ENCODE peak calls at places on chromosome 10, in four cellular contexts. L is lower lobe of right lung, H is skeletal muscle cell, Q is tibial artery. S is an unnamed sample.

GRCh38 chr10:128095023-128095752 is 31.0 kb downstream of the MKI67 start:
- DNase-seq in L (no peak), H (no peak), Q (no peak), S (no peak)

GRCh38 chr10:122490786-122491680 is 29.7 kb downstream of the HTRA1 start:
- DNase-seq in L (no peak), H (no peak), Q (no peak), S (no peak)

GRCh38 chr10:30027057-30028005 is 32.1 kb downstream of the JCAD start:
- DNase-seq in L (peak; percentile 74), H (no peak), Q (no peak), S (peak; percentile 81)

GRCh38 chr10:83283151-83283550 is 856.2 kb upstream of the GHITM start:
- DNase-seq in L (no peak), H (no peak), Q (no peak), S (no peak)

GRCh38 chr10:121696854-121697253 is 98.6 kb upstream of the FGFR2 start:
- DNase-seq in L (no peak), H (no peak), Q (peak; percentile 31), S (no peak)

GRCh38 chr10:104247513-104248146 is 7.1 kb upstream of the GSTO1 start:
- DNase-seq in L (no peak), H (no peak), Q (no peak), S (no peak)

GRCh38 chr10:133242611-133243356 is 5.1 kb downstream of the VENTX start:
- DNase-seq in L (no peak), H (no peak), Q (no peak), S (peak; percentile 79)

GRCh38 chr10:78757542-78757941 is 311.2 kb upstream of the ZMIZ1 start:
- DNase-seq in L (no peak), H (peak; percentile 67), Q (no peak), S (no peak)

GRCh38 chr10:693506-693905 is 4.0 kb upstream of the DIP2C start:
- DNase-seq in L (no peak), H (no peak), Q (no peak), S (no peak)

GRCh38 chr10:130801276-130801675 is 510.2 kb downstream of the TCERG1L start:
- DNase-seq in L (no peak), H (no peak), Q (no peak), S (peak; percentile 46)

GRCh38 chr10:32377458-32378370 is 30.8 kb upstream of the EPC1 start:
- DNase-seq in L (no peak), H (no peak), Q (no peak), S (no peak)

GRCh38 chr10:45442670-45443069 is 68.7 kb downstream of the ALOX5 start:
- DNase-seq in L (no peak), H (no peak), Q (no peak), S (no peak)

GRCh38 chr10:128443925-128444324 is 317.7 kb upstream of the MKI67 start:
- DNase-seq in L (no peak), H (no peak), Q (no peak), S (no peak)

GRCh38 chr10:131874991-131875451 is 25.8 kb upstream of the PPP2R2D start:
- DNase-seq in L (peak; percentile 77), H (peak; percentile 31), Q (peak; percentile 56), S (peak; percentile 57)

GRCh38 chr10:78980815-78981214 is 88.0 kb upstream of the ZMIZ1 start:
- DNase-seq in L (no peak), H (no peak), Q (no peak), S (no peak)

GRCh38 chr10:69786791-69787190 is 14.9 kb upstream of the COL13A1 start:
- DNase-seq in L (no peak), H (no peak), Q (no peak), S (no peak)

GRCh38 chr10:22152403-22152802 is 65.4 kb downstream of the EBLN1 start:
- DNase-seq in L (no peak), H (no peak), Q (no peak), S (no peak)

GRCh38 chr10:48523212-48523819 is 81.6 kb downstream of the ARHGAP22 start:
- DNase-seq in L (no peak), H (peak; percentile 82), Q (no peak), S (no peak)

GRCh38 chr10:61628875-61629513 is 33.7 kb upstream of the CABCOCO1 start:
- DNase-seq in L (no peak), H (peak; percentile 94), Q (no peak), S (no peak)

GRCh38 chr10:116654816-116655215 is 34.1 kb downstream of the PNLIPRP2 start:
- DNase-seq in L (no peak), H (no peak), Q (no peak), S (no peak)

GRCh38 chr10:1201010-1201807 is 145.0 kb downstream of the WDR37 start:
- DNase-seq in L (no peak), H (no peak), Q (no peak), S (no peak)

GRCh38 chr10:113614304-113614703 is 49.5 kb downstream of the NRAP start:
- DNase-seq in L (no peak), H (no peak), Q (no peak), S (no peak)

GRCh38 chr10:20100157-20100556 is 283.9 kb downstream of the PLXDC2 start:
- DNase-seq in L (no peak), H (peak; percentile 1), Q (no peak), S (no peak)

GRCh38 chr10:110861476-110861875 is 10.3 kb upstream of the PDCD4 start:
- DNase-seq in L (no peak), H (no peak), Q (no peak), S (no peak)
- H3K4me3 ChIP-seq in L (no peak overlapping the region), H (no peak overlapping the region), Q (no peak overlapping the region), S (no peak overlapping the region)

GRCh38 chr10:6072215-6072941 is 10.2 kb upstream of the IL2RA start:
- DNase-seq in L (no peak), H (no peak), Q (no peak), S (no peak)
- H3K4me3 ChIP-seq in L (no peak overlapping the region), H (no peak overlapping the region), Q (no peak overlapping the region), S (no peak overlapping the region)

GRCh38 chr10:86671419-86671818 is 3.1 kb downstream of the LDB3 start:
- DNase-seq in L (no peak), H (no peak), Q (no peak), S (no peak)

GRCh38 chr10:86671985-86672710 is 3.8 kb downstream of the LDB3 start:
- DNase-seq in L (no peak), H (no peak), Q (peak; percentile 39), S (no peak)

GRCh38 chr10:86670876-86671275 is 2.6 kb downstream of the LDB3 start:
- DNase-seq in L (no peak), H (no peak), Q (no peak), S (no peak)

GRCh38 chr10:86668297-86669165 is at the start of gene LDB3:
- DNase-seq in L (no peak), H (no peak), Q (peak; percentile 80), S (no peak)

GRCh38 chr10:86670290-86670811 is 2.0 kb downstream of the LDB3 start:
- DNase-seq in L (no peak), H (no peak), Q (no peak), S (no peak)
- H3K4me3 ChIP-seq in L (peak overlapping the region; percentile 11), H (no peak overlapping the region), Q (peak overlapping the region; percentile 61), S (no peak overlapping the region)

GRCh38 chr10:80465839-80466590 is 11.9 kb downstream of the TSPAN14 start:
- DNase-seq in L (no peak), H (no peak), Q (no peak), S (no peak)
- H3K4me3 ChIP-seq in L (peak overlapping the region; percentile 37), H (no peak overlapping the region), Q (no peak overlapping the region), S (no peak overlapping the region)

DNA sequence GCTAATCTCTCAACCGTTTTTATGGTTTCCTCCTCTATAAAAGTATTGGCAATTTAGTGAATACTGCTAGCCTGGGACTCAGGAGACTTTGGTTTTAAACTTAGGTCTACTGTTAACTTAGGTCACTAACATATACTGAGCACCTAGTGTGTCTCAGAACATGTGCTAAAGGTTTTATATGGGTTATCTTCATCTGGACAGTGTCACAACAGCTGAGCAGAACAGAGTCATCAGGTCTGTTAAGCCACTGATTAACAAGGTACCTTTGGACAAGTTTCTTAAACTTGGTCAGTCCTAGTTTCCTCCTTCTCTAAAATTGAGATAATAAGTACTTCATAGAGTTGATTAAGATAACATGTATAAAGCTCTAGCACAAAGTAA is 30.6 kb downstream of the NET1 start:
- DNase-seq in L (no peak), H (no peak), Q (no peak), S (no peak)
- H3K4me3 ChIP-seq in L (no peak overlapping the region), H (no peak overlapping the region), Q (no peak overlapping the region), S (no peak overlapping the region)

GRCh38 chr10:124448696-124449169 is 1.1 kb downstream of the NKX1-2 start:
- DNase-seq in L (no peak), H (no peak), Q (no peak), S (no peak)
- H3K4me3 ChIP-seq in L (no peak overlapping the region), H (no peak overlapping the region), Q (no peak overlapping the region), S (no peak overlapping the region)